ENCODE peak calls at places on chromosomes 3 and 15, in seven cellular contexts. Q is right lobe of liver, O is A549, M is A673, W is thoracic aorta, K is heart left ventricle, E is psoas muscle. Y is an unnamed sample. For H3K4me1, the result is how much of the 10 kb centered on the place peaks cover.

GRCh38 chr3:170331143-170331542 is 26.4 kb upstream of the SKIL start:
- DNase-seq in Q (peak), O (no peak), M (no peak), W (no peak), K (peak), E (no peak), Y (no peak)

GRCh38 chr3:124985358-124985757 is 50.8 kb upstream of the MUC13 start:
- DNase-seq in Q (no peak), O (peak), M (peak), W (no peak), K (no peak), E (no peak), Y (peak)

GRCh38 chr3:131903988-131904415 is 130.8 kb downstream of the CPNE4 start:
- DNase-seq in Q (no peak), O (peak), M (no peak), W (no peak), K (no peak), E (peak), Y (no peak)

GRCh38 chr3:195195321-195196209 is 75.4 kb downstream of the XXYLT1 start:
- DNase-seq in Q (no peak), O (no peak), M (peak), W (no peak), K (no peak), E (no peak), Y (peak)

GRCh38 chr3:99846472-99846871 is 28.8 kb downstream of the CMSS1 start:
- DNase-seq in Q (no peak), O (no peak), M (peak), W (no peak), K (no peak), E (no peak), Y (peak)

GRCh38 chr15:69712999-69713398 is 260.4 kb downstream of the RPLP1 start:
- DNase-seq in Q (no peak), O (no peak), M (peak), W (no peak), K (no peak), E (no peak), Y (no peak)

GRCh38 chr3:114370537-114371174 is 76.8 kb downstream of the TIGIT start:
- DNase-seq in Q (no peak), O (no peak), M (no peak), W (no peak), K (no peak), E (no peak), Y (no peak)

GRCh38 chr15:57559875-57560274 is 31.8 kb upstream of the MYZAP start:
- DNase-seq in Q (peak), O (peak), M (peak), W (no peak), K (peak), E (peak), Y (peak)

GRCh38 chr3:143970773-143971366 is 753 bp upstream of the DIPK2A start:
- DNase-seq in Q (peak), O (peak), M (no peak), W (no peak), K (peak), E (peak), Y (peak)

GRCh38 chr15:32861741-32862140 is 143.9 kb downstream of the GREM1 start:
- DNase-seq in Q (no peak), O (no peak), M (peak), W (no peak), K (peak), E (peak), Y (peak)

GRCh38 chr3:57065588-57065987 is 5.1 kb downstream of the SPATA12 start:
- DNase-seq in Q (no peak), O (peak), M (no peak), W (no peak), K (no peak), E (no peak), Y (no peak)

GRCh38 chr15:71079208-71080044 is 35.8 kb upstream of the THSD4 start:
- DNase-seq in Q (no peak), O (no peak), M (peak), W (peak), K (no peak), E (no peak), Y (peak)

GRCh38 chr3:38314112-38314766 is 32.1 kb downstream of the SLC22A14 start:
- DNase-seq in Q (no peak), O (no peak), M (no peak), W (no peak), K (no peak), E (no peak), Y (no peak)

GRCh38 chr3:193053031-193053430 is 135.4 kb upstream of the MB21D2 start:
- DNase-seq in Q (no peak), O (no peak), M (peak), W (no peak), K (no peak), E (no peak), Y (no peak)

GRCh38 chr3:22236490-22237271 is 485.7 kb upstream of the ZNF385D start:
- DNase-seq in Q (no peak), O (no peak), M (no peak), W (no peak), K (no peak), E (no peak), Y (no peak)

GRCh38 chr15:47513496-47513895 is 203.8 kb upstream of the SEMA6D start:
- DNase-seq in Q (no peak), O (no peak), M (no peak), W (no peak), K (no peak), E (no peak), Y (no peak)

GRCh38 chr3:59411176-59411575 is 361.4 kb upstream of the CFAP20DC start:
- DNase-seq in Q (no peak), O (no peak), M (no peak), W (no peak), K (no peak), E (no peak), Y (no peak)

GRCh38 chr15:101043911-101044624 is 124.9 kb downstream of the LRRK1 start:
- DNase-seq in Q (peak), O (no peak), M (no peak), W (no peak), K (peak), E (no peak), Y (peak)

GRCh38 chr15:69973102-69973714 is 124.5 kb downstream of the TLE3 start:
- DNase-seq in Q (no peak), O (peak), M (no peak), W (no peak), K (no peak), E (no peak), Y (no peak)

GRCh38 chr15:34056921-34057320 is 17.9 kb upstream of the AVEN start:
- DNase-seq in Q (no peak), O (no peak), M (no peak), W (no peak), K (no peak), E (no peak), Y (no peak)

GRCh38 chr3:136044980-136045745 is 79.6 kb downstream of the PPP2R3A start:
- DNase-seq in Q (no peak), O (no peak), M (no peak), W (no peak), K (no peak), E (no peak), Y (no peak)

GRCh38 chr3:151145713-151146070 is 57.3 kb downstream of the GPR171 start:
- DNase-seq in Q (no peak), O (no peak), M (no peak), W (no peak), K (no peak), E (no peak), Y (no peak)

GRCh38 chr15:52228928-52229327 is 37.7 kb upstream of the GNB5 start:
- DNase-seq in Q (peak), O (no peak), M (peak), W (no peak), K (no peak), E (no peak), Y (no peak)

GRCh38 chr3:194086251-194087075 is 49.5 kb upstream of the HES1 start:
- DNase-seq in Q (peak), O (no peak), M (peak), W (no peak), K (no peak), E (no peak), Y (no peak)

GRCh38 chr15:74176262-74177208 is 3.0 kb downstream of the ISLR start:
- DNase-seq in Q (peak), O (no peak), M (no peak), W (no peak), K (no peak), E (no peak), Y (peak)

GRCh38 chr3:87771338-87772059 is 287.3 kb downstream of the CGGBP1 start:
- DNase-seq in Q (peak), O (no peak), M (peak), W (no peak), K (no peak), E (no peak), Y (no peak)

GRCh38 chr3:190432216-190432615 is 17.5 kb downstream of the TMEM207 start:
- DNase-seq in Q (no peak), O (no peak), M (peak), W (no peak), K (no peak), E (no peak), Y (no peak)

GRCh38 chr15:40830884-40831283 is 2.4 kb upstream of the PPP1R14D start:
- DNase-seq in Q (no peak), O (no peak), M (no peak), W (no peak), K (no peak), E (no peak), Y (no peak)

GRCh38 chr15:78915341-78916087 is 29.3 kb downstream of the CTSH start:
- DNase-seq in Q (no peak), O (no peak), M (no peak), W (no peak), K (peak), E (peak), Y (peak)

GRCh38 chr3:31858439-31858838 is 122.6 kb downstream of the OSBPL10 start:
- DNase-seq in Q (no peak), O (no peak), M (no peak), W (no peak), K (no peak), E (no peak), Y (no peak)

GRCh38 chr3:193872265-193872753 is 263.6 kb upstream of the HES1 start:
- DNase-seq in Q (peak), O (peak), M (no peak), W (no peak), K (no peak), E (peak), Y (no peak)

GRCh38 chr3:130850044-130850797 is 43.7 kb upstream of the ATP2C1 start:
- DNase-seq in Q (no peak), O (no peak), M (peak), W (no peak), K (peak), E (no peak), Y (peak)

GRCh38 chr3:151101270-151101954 is 15.9 kb downstream of the MED12L start:
- DNase-seq in Q (no peak), O (no peak), M (no peak), W (no peak), K (peak), E (peak), Y (no peak)

GRCh38 chr3:174620138-174620537 is 239.0 kb upstream of the NAALADL2 start:
- DNase-seq in Q (no peak), O (no peak), M (peak), W (no peak), K (no peak), E (no peak), Y (no peak)

GRCh38 chr3:135997554-135998320 is 32.2 kb downstream of the PPP2R3A start:
- DNase-seq in Q (no peak), O (no peak), M (no peak), W (no peak), K (no peak), E (no peak), Y (no peak)

GRCh38 chr3:57949779-57950618 is 58.2 kb upstream of the FLNB start:
- DNase-seq in Q (no peak), O (peak), M (no peak), W (no peak), K (no peak), E (no peak), Y (peak)

DNA sequence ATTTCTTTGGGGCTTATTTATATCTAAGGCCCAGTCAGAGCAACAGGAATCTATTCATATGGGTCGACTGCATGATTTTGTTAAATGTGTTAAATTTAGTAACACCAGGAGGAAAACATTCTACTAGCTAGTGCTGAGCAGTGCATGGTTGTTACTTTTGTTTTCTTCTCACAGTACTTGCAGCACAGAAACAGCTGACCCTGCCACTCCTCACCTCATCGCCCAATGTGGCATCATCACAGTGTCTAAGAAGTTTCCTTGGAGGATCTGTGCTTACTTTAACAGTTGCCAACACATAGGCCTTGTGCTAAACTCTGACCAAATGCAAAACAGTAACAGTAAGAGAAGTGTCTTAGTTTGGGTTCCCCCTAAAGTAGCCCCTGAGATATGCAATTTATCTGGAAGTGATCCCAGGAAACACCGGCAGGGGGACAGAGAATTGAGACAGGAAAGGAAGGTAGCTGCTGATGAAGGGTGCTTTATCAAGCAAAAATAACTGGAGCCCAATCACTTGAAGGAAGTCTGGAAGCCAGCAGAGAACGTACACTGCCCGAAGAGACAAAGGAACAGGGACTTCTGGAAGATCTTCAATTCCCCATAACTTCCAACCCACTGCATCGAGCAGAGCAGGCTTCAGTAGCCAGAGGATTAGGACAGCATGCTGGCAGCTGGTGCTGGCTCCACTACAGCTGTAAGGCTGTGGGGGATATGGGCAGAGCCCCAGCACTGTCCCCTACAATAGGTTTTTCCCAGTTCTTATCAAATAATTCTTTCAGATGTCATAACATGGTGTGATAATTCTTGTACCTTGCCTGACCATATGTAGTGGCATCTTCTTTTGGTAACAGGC is 36.0 kb upstream of the ULK4 start:
- DNase-seq in Q (no peak), O (no peak), M (peak), W (no peak), K (no peak), E (no peak), Y (no peak)
- TF ChIP-seq CTCF in Q (no peak), O (no peak), M (peak), W (peak), K (peak), E (peak), Y (peak)

GRCh38 chr3:4655145-4656045 is 162.2 kb downstream of the ITPR1 start:
- DNase-seq in Q (no peak), O (no peak), M (no peak), W (no peak), K (no peak), E (no peak), Y (no peak)
- H3K4me1 ChIP-seq in Q (under half), O (under half), M (under half), W (under half), K (under half), E (under half), Y (under half)

GRCh38 chr3:127524300-127524896 is 66.1 kb downstream of the TPRA1 start:
- DNase-seq in Q (no peak), O (no peak), M (no peak), W (no peak), K (no peak), E (no peak), Y (no peak)
- H3K27ac ChIP-seq in Q (no peak), O (peak), M (no peak), W (no peak), K (no peak), E (no peak), Y (no peak)

GRCh38 chr15:66831801-66832390 is 129.9 kb downstream of the SMAD6 start:
- DNase-seq in Q (no peak), O (no peak), M (no peak), W (no peak), K (no peak), E (no peak), Y (peak)

GRCh38 chr15:66829551-66830131 is 127.6 kb downstream of the SMAD6 start:
- DNase-seq in Q (no peak), O (no peak), M (no peak), W (no peak), K (no peak), E (no peak), Y (no peak)

GRCh38 chr15:66830358-66830757 is 128.3 kb downstream of the SMAD6 start:
- DNase-seq in Q (peak), O (no peak), M (no peak), W (no peak), K (peak), E (no peak), Y (peak)

GRCh38 chr15:66832679-66833078 is 130.6 kb downstream of the SMAD6 start:
- DNase-seq in Q (peak), O (no peak), M (peak), W (no peak), K (no peak), E (no peak), Y (no peak)

DNA sequence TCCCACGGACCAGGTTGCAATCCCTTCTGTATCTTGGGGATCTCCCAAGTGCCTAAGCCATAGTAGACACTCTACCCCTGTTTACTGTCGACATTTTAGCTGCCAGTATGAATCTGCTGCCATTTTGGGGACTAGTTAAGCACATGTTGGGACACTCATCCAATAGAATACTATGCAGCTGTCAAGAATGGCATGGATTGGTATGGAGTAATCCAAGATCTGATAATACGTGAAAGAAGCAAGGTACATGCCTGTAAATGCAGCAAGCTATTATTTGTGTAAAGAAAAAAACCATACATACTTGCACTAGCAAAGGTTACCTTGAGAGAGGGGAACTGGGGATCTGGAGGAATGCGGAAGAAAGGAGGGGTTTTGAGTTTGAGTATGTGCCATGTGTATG is 129.3 kb downstream of the SMAD6 start:
- DNase-seq in Q (no peak), O (no peak), M (no peak), W (no peak), K (no peak), E (no peak), Y (no peak)
- TF ChIP-seq CTCF in Q (no peak), O (no peak), M (no peak), W (no peak), K (no peak), E (no peak), Y (no peak)

DNA sequence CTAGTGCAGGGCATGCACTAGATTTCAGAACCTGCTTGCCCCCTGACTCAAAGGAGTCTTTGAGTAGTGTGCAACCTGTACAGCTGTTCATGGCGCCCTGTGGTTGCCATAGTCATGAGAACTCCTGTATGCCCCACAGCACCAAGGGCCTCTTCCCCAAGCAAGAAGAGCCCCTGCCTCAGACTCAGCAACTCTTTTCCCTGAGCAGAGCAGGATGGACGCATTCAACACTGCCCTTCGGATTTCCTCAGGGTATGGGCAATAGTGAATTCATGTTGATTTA is 89.7 kb upstream of the KLF13 start:
- DNase-seq in Q (no peak), O (no peak), M (no peak), W (no peak), K (no peak), E (no peak), Y (peak)
- H3K4me1 ChIP-seq in Q (under half), O (under half), M (under half), W (under half), K (under half), E (under half), Y (under half)

Y was measured in tibial artery.